ENCODE peak calls at places on chromosomes 13 and 19, in eight cellular contexts. One of them, this sample, is unnamed.

GRCh38 chr13:27830010-27830409 is 37.7 kb downstream of the GSX1 start:
- DNase-seq in tibial artery: no peak
- DNase-seq in osteoblast: peak
- DNase-seq in RWPE2: no peak
- DNase-seq in CD8-positive, alpha-beta T cell: peak
- DNase-seq in IMR-90: no peak
- DNase-seq in brain microvascular endothelial cell: no peak
- DNase-seq in heart left ventricle: peak
- DNase-seq in this sample: no peak

GRCh38 chr13:48979892-48980291 is 4.2 kb downstream of the FNDC3A start:
- DNase-seq in tibial artery: no peak
- DNase-seq in osteoblast: no peak
- DNase-seq in RWPE2: no peak
- DNase-seq in CD8-positive, alpha-beta T cell: no peak
- DNase-seq in IMR-90: no peak
- DNase-seq in brain microvascular endothelial cell: no peak
- DNase-seq in heart left ventricle: no peak
- DNase-seq in this sample: no peak

GRCh38 chr19:12880551-12881171 is 588 bp downstream of the DNASE2 start:
- DNase-seq in tibial artery: peak
- DNase-seq in osteoblast: peak
- DNase-seq in RWPE2: no peak
- DNase-seq in CD8-positive, alpha-beta T cell: no peak
- DNase-seq in IMR-90: peak
- DNase-seq in brain microvascular endothelial cell: peak
- DNase-seq in heart left ventricle: peak
- DNase-seq in this sample: no peak

GRCh38 chr13:45417790-45418534 is at the start of gene SLC25A30:
- DNase-seq in tibial artery: peak
- DNase-seq in osteoblast: peak
- DNase-seq in RWPE2: peak
- DNase-seq in CD8-positive, alpha-beta T cell: peak
- DNase-seq in IMR-90: peak
- DNase-seq in brain microvascular endothelial cell: peak
- DNase-seq in heart left ventricle: peak
- DNase-seq in this sample: peak

GRCh38 chr13:101116826-101117225 is 299.5 kb downstream of the NALCN start:
- DNase-seq in tibial artery: no peak
- DNase-seq in osteoblast: no peak
- DNase-seq in RWPE2: no peak
- DNase-seq in CD8-positive, alpha-beta T cell: no peak
- DNase-seq in IMR-90: no peak
- DNase-seq in brain microvascular endothelial cell: no peak
- DNase-seq in heart left ventricle: no peak
- DNase-seq in this sample: no peak

GRCh38 chr13:30895773-30896172 is 10.3 kb upstream of the MEDAG start:
- DNase-seq in tibial artery: peak
- DNase-seq in osteoblast: no peak
- DNase-seq in RWPE2: no peak
- DNase-seq in CD8-positive, alpha-beta T cell: no peak
- DNase-seq in IMR-90: peak
- DNase-seq in brain microvascular endothelial cell: peak
- DNase-seq in heart left ventricle: no peak
- DNase-seq in this sample: peak

GRCh38 chr13:75480691-75481175 is 1.2 kb downstream of the TBC1D4 start:
- DNase-seq in tibial artery: peak
- DNase-seq in osteoblast: peak
- DNase-seq in RWPE2: peak
- DNase-seq in CD8-positive, alpha-beta T cell: no peak
- DNase-seq in IMR-90: peak
- DNase-seq in brain microvascular endothelial cell: no peak
- DNase-seq in heart left ventricle: peak
- DNase-seq in this sample: peak

GRCh38 chr19:8316351-8317125 is 4.6 kb downstream of the NDUFA7 start:
- DNase-seq in tibial artery: no peak
- DNase-seq in osteoblast: no peak
- DNase-seq in RWPE2: no peak
- DNase-seq in CD8-positive, alpha-beta T cell: no peak
- DNase-seq in IMR-90: no peak
- DNase-seq in brain microvascular endothelial cell: no peak
- DNase-seq in heart left ventricle: peak
- DNase-seq in this sample: no peak

GRCh38 chr19:8304841-8305621 is 3.1 kb downstream of the CD320 start:
- DNase-seq in tibial artery: peak
- DNase-seq in osteoblast: peak
- DNase-seq in RWPE2: peak
- DNase-seq in CD8-positive, alpha-beta T cell: no peak
- DNase-seq in IMR-90: no peak
- DNase-seq in brain microvascular endothelial cell: no peak
- DNase-seq in heart left ventricle: no peak
- DNase-seq in this sample: no peak

GRCh38 chr19:42401365-42402303 is 11.5 kb upstream of the CNFN start:
- DNase-seq in tibial artery: peak
- DNase-seq in osteoblast: peak
- DNase-seq in RWPE2: no peak
- DNase-seq in CD8-positive, alpha-beta T cell: peak
- DNase-seq in IMR-90: peak
- DNase-seq in brain microvascular endothelial cell: peak
- DNase-seq in heart left ventricle: peak
- DNase-seq in this sample: peak

GRCh38 chr13:48304132-48304876 is 753 bp downstream of the RB1 start:
- DNase-seq in tibial artery: peak
- DNase-seq in osteoblast: peak
- DNase-seq in RWPE2: no peak
- DNase-seq in CD8-positive, alpha-beta T cell: no peak
- DNase-seq in IMR-90: peak
- DNase-seq in brain microvascular endothelial cell: peak
- DNase-seq in heart left ventricle: peak
- DNase-seq in this sample: peak

GRCh38 chr19:42246143-42246868 is 3.9 kb upstream of the GSK3A start:
- DNase-seq in tibial artery: peak
- DNase-seq in osteoblast: peak
- DNase-seq in RWPE2: no peak
- DNase-seq in CD8-positive, alpha-beta T cell: no peak
- DNase-seq in IMR-90: peak
- DNase-seq in brain microvascular endothelial cell: peak
- DNase-seq in heart left ventricle: peak
- DNase-seq in this sample: peak

DNA sequence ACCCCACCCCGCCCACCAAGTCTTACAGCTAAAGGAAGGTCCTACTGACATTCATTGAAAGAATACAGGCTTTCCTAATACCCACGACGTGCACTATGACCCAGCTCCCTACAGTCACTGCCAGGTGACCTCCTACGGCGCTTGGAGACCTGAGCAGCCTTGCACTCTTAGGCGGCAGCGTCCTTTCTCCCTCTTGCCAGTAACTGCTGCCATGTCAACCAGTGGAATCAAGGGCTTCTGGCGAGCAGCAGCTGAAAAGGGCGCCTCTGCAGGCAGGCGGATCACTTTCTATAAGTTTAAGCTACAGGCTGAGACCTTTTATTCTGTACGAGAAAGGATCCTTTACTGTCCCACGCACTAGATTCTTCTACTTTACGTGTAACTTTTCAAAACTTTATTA is 2.0 kb downstream of the KCTD12 start:
- DNase-seq in tibial artery: no peak
- DNase-seq in osteoblast: peak
- DNase-seq in RWPE2: no peak
- DNase-seq in CD8-positive, alpha-beta T cell: no peak
- DNase-seq in IMR-90: no peak
- DNase-seq in brain microvascular endothelial cell: peak
- DNase-seq in heart left ventricle: no peak
- DNase-seq in this sample: peak
- H3K4me3 ChIP-seq in tibial artery: peak
- H3K4me3 ChIP-seq in osteoblast: peak
- H3K4me3 ChIP-seq in RWPE2: peak
- H3K4me3 ChIP-seq in CD8-positive, alpha-beta T cell: no peak
- H3K4me3 ChIP-seq in IMR-90: peak
- H3K4me3 ChIP-seq in brain microvascular endothelial cell: peak
- H3K4me3 ChIP-seq in heart left ventricle: peak
- H3K4me3 ChIP-seq in this sample: peak

DNA sequence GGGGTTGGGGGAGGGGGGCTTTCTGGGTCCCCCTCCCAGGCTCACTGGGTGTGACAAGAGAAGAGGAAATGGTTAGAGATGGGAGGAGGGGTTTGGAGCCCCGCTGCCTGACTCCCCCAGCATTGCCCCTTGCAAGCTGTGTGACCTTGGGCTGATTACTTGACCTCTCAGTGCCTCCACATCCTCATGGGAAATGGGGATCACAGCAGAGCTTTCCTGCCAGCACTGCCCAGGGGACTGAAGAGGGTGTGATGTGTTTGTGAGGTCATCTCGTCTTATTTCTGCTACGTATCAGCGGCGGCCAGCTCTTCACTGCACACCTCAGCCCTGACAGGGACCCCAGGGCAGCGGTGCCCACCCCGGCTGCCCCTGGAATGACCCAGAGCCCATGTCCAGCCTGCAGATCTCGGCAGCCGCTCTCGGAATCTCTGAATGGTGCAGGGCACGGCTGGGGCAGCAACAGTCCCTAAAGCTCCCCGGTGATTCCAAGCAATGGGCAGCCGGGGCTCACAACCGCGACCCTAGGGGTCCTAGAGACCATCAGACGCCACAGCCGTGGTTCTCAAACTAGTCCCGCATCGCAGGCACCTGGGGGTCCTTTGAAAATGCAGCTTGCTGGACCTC is 8.4 kb downstream of the PNMA8B start:
- DNase-seq in tibial artery: no peak
- DNase-seq in osteoblast: peak
- DNase-seq in RWPE2: no peak
- DNase-seq in CD8-positive, alpha-beta T cell: no peak
- DNase-seq in IMR-90: no peak
- DNase-seq in brain microvascular endothelial cell: no peak
- DNase-seq in heart left ventricle: no peak
- DNase-seq in this sample: no peak
- H3K27ac ChIP-seq in tibial artery: peak
- H3K27ac ChIP-seq in osteoblast: no peak
- H3K27ac ChIP-seq in RWPE2: no peak
- H3K27ac ChIP-seq in CD8-positive, alpha-beta T cell: no peak
- H3K27ac ChIP-seq in IMR-90: no peak
- H3K27ac ChIP-seq in brain microvascular endothelial cell: no peak
- H3K27ac ChIP-seq in heart left ventricle: no peak
- H3K27ac ChIP-seq in this sample: no peak

DNA sequence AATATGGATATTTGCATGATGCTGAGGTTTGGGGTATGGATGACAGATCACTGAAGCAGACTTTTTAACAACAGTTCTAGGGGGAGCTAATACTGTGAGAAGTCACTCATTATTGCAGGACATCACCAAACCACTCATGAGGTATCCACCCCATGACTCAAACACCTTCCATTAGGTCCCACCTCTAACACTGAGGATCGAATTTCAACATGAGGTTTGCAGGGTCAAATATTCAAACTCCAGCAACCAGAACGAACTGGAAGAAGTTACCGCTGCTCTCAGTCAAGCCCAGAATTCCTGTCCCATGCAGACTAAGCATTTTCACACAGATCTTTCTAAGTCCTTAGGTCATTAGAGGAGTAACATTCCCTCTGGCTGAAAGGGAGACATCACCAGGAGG is 758.9 kb downstream of the UQCRFS1 start:
- DNase-seq in tibial artery: no peak
- DNase-seq in osteoblast: no peak
- DNase-seq in RWPE2: no peak
- DNase-seq in CD8-positive, alpha-beta T cell: no peak
- DNase-seq in IMR-90: no peak
- DNase-seq in brain microvascular endothelial cell: no peak
- DNase-seq in heart left ventricle: no peak
- DNase-seq in this sample: peak
- TF ChIP-seq CTCF in tibial artery: no peak
- TF ChIP-seq CTCF in osteoblast: no peak
- TF ChIP-seq CTCF in RWPE2: no peak
- TF ChIP-seq CTCF in CD8-positive, alpha-beta T cell: no peak
- TF ChIP-seq CTCF in IMR-90: no peak
- TF ChIP-seq CTCF in brain microvascular endothelial cell: no peak
- TF ChIP-seq CTCF in heart left ventricle: no peak
- TF ChIP-seq CTCF in this sample: no peak

GRCh38 chr19:16627928-16628182 is 149 bp downstream of the MED26 start:
- DNase-seq in tibial artery: no peak
- DNase-seq in osteoblast: peak
- DNase-seq in RWPE2: no peak
- DNase-seq in CD8-positive, alpha-beta T cell: no peak
- DNase-seq in IMR-90: no peak
- DNase-seq in brain microvascular endothelial cell: no peak
- DNase-seq in heart left ventricle: no peak
- DNase-seq in this sample: no peak
- H3K4me3 ChIP-seq in tibial artery: peak
- H3K4me3 ChIP-seq in osteoblast: peak
- H3K4me3 ChIP-seq in RWPE2: peak
- H3K4me3 ChIP-seq in CD8-positive, alpha-beta T cell: peak
- H3K4me3 ChIP-seq in IMR-90: peak
- H3K4me3 ChIP-seq in brain microvascular endothelial cell: peak
- H3K4me3 ChIP-seq in heart left ventricle: peak
- H3K4me3 ChIP-seq in this sample: peak

GRCh38 chr19:39837978-39838377 is 4.0 kb upstream of the DYRK1B start:
- DNase-seq in tibial artery: no peak
- DNase-seq in osteoblast: no peak
- DNase-seq in RWPE2: no peak
- DNase-seq in CD8-positive, alpha-beta T cell: no peak
- DNase-seq in IMR-90: no peak
- DNase-seq in brain microvascular endothelial cell: no peak
- DNase-seq in heart left ventricle: no peak
- DNase-seq in this sample: no peak

GRCh38 chr19:39840492-39840891 is 5.7 kb downstream of the FBL start:
- DNase-seq in tibial artery: no peak
- DNase-seq in osteoblast: peak
- DNase-seq in RWPE2: no peak
- DNase-seq in CD8-positive, alpha-beta T cell: no peak
- DNase-seq in IMR-90: no peak
- DNase-seq in brain microvascular endothelial cell: no peak
- DNase-seq in heart left ventricle: peak
- DNase-seq in this sample: no peak

GRCh38 chr19:39839678-39840327 is 5.8 kb upstream of the DYRK1B start:
- DNase-seq in tibial artery: no peak
- DNase-seq in osteoblast: peak
- DNase-seq in RWPE2: peak
- DNase-seq in CD8-positive, alpha-beta T cell: no peak
- DNase-seq in IMR-90: no peak
- DNase-seq in brain microvascular endothelial cell: no peak
- DNase-seq in heart left ventricle: no peak
- DNase-seq in this sample: no peak

GRCh38 chr19:39842693-39843435 is 3.3 kb downstream of the FBL start:
- DNase-seq in tibial artery: no peak
- DNase-seq in osteoblast: no peak
- DNase-seq in RWPE2: peak
- DNase-seq in CD8-positive, alpha-beta T cell: no peak
- DNase-seq in IMR-90: no peak
- DNase-seq in brain microvascular endothelial cell: no peak
- DNase-seq in heart left ventricle: no peak
- DNase-seq in this sample: no peak

GRCh38 chr19:39841041-39841440 is 5.1 kb downstream of the FBL start:
- DNase-seq in tibial artery: no peak
- DNase-seq in osteoblast: no peak
- DNase-seq in RWPE2: no peak
- DNase-seq in CD8-positive, alpha-beta T cell: no peak
- DNase-seq in IMR-90: no peak
- DNase-seq in brain microvascular endothelial cell: no peak
- DNase-seq in heart left ventricle: no peak
- DNase-seq in this sample: no peak
- H3K27ac ChIP-seq in tibial artery: peak
- H3K27ac ChIP-seq in osteoblast: no peak
- H3K27ac ChIP-seq in RWPE2: no peak
- H3K27ac ChIP-seq in CD8-positive, alpha-beta T cell: no peak
- H3K27ac ChIP-seq in IMR-90: no peak
- H3K27ac ChIP-seq in brain microvascular endothelial cell: no peak
- H3K27ac ChIP-seq in heart left ventricle: no peak
- H3K27ac ChIP-seq in this sample: no peak

This sample was measured in mammary epithelial cell.